ENCODE peak calls at places on chromosomes 11 and 22, in five cellular contexts. A is aorta, F is heart left ventricle, O is hepatocyte, Q is A549. U is an unnamed sample. For H3K9me3, the result is how much of the 10 kb centered on the place peaks cover.

GRCh38 chr11:75245356-75246005 is 4.9 kb downstream of the TPBGL start:
- DNase-seq in Q (peak), O (no peak), F (no peak), A (no peak), U (no peak)

GRCh38 chr11:87445002-87445401 is 407.3 kb downstream of the TMEM135 start:
- DNase-seq in Q (no peak), A (no peak), O (no peak), F (no peak), U (no peak)

GRCh38 chr11:83924987-83925542 is 638.9 kb upstream of the CCDC90B start:
- DNase-seq in F (no peak), Q (no peak), O (no peak), A (no peak), U (no peak)

GRCh38 chr22:46809153-46809885 is 46.9 kb downstream of the TBC1D22A start:
- DNase-seq in Q (no peak), A (no peak), F (no peak), O (no peak), U (no peak)

GRCh38 chr11:117230286-117230961 is 1.4 kb downstream of the PCSK7 start:
- DNase-seq in Q (no peak), A (no peak), F (no peak), O (no peak), U (no peak)

GRCh38 chr11:120912504-120912903 is 111.4 kb upstream of the TBCEL start:
- DNase-seq in F (no peak), Q (peak), O (peak), A (no peak), U (no peak)

GRCh38 chr11:10934293-10934850 is 76.5 kb upstream of the ZBED5 start:
- DNase-seq in F (no peak), O (no peak), Q (no peak), A (peak), U (peak)

GRCh38 chr11:104104201-104104600 is 59.7 kb downstream of the PDGFD start:
- DNase-seq in A (no peak), F (no peak), O (no peak), Q (no peak), U (no peak)

GRCh38 chr11:130181295-130182272 is 22.0 kb downstream of the ST14 start:
- DNase-seq in Q (peak), A (no peak), F (no peak), O (peak), U (peak)

GRCh38 chr11:9982127-9982795 is 311.8 kb downstream of the SBF2 start:
- DNase-seq in F (no peak), O (no peak), A (no peak), Q (peak), U (no peak)

GRCh38 chr11:120079750-120080610 is 57.9 kb downstream of the TRIM29 start:
- DNase-seq in Q (no peak), O (no peak), A (no peak), F (peak), U (no peak)

GRCh38 chr11:75400110-75400865 is 970 bp downstream of the RPS3 start:
- DNase-seq in F (no peak), A (no peak), Q (no peak), O (no peak), U (no peak)

GRCh38 chr22:46795845-46796565 is 33.6 kb downstream of the TBC1D22A start:
- DNase-seq in A (no peak), Q (no peak), O (no peak), F (no peak), U (no peak)

GRCh38 chr11:67345247-67345948 is 7.9 kb downstream of the POLD4 start:
- DNase-seq in O (no peak), A (no peak), Q (no peak), F (no peak), U (no peak)

GRCh38 chr11:108571001-108571400 is 22.6 kb downstream of the EXPH5 start:
- DNase-seq in A (no peak), O (no peak), F (no peak), Q (no peak), U (peak)

GRCh38 chr11:85823816-85824215 is 12.9 kb upstream of the SYTL2 start:
- DNase-seq in O (no peak), A (no peak), Q (no peak), F (no peak), U (no peak)

GRCh38 chr22:44752285-44753188 is at the start of gene ARHGAP8:
- DNase-seq in Q (no peak), O (peak), A (no peak), F (no peak), U (peak)

GRCh38 chr11:12242071-12242672 is 131.8 kb downstream of the MICAL2 start:
- DNase-seq in F (no peak), Q (no peak), O (no peak), A (no peak), U (no peak)

GRCh38 chr11:34512810-34513673 is 552 bp downstream of the ELF5 start:
- DNase-seq in F (no peak), Q (peak), A (no peak), O (peak), U (peak)

GRCh38 chr11:115087791-115088190 is 409.5 kb downstream of the NXPE2 start:
- DNase-seq in O (no peak), A (no peak), F (no peak), Q (no peak), U (no peak)

GRCh38 chr11:123428221-123428631 is 1.8 kb upstream of the GRAMD1B start:
- DNase-seq in A (no peak), Q (no peak), F (no peak), O (no peak), U (no peak)

GRCh38 chr11:28966951-28967350 is 858.8 kb downstream of the METTL15 start:
- DNase-seq in Q (no peak), F (no peak), O (no peak), A (no peak), U (no peak)

GRCh38 chr11:122095950-122096942 is 19.8 kb downstream of the BLID start:
- DNase-seq in F (no peak), A (no peak), Q (no peak), O (no peak), U (no peak)

GRCh38 chr11:127224276-127224675 is 223.7 kb upstream of the KIRREL3 start:
- DNase-seq in O (no peak), F (no peak), Q (no peak), A (no peak), U (no peak)

GRCh38 chr11:15945726-15946125 is 410.6 kb downstream of the SOX6 start:
- DNase-seq in Q (no peak), F (no peak), O (no peak), A (no peak), U (no peak)

GRCh38 chr11:119676461-119677020 is 52.5 kb downstream of the NECTIN1 start:
- DNase-seq in Q (no peak), A (no peak), F (no peak), O (no peak), U (no peak)

GRCh38 chr11:110409174-110409573 is 20.6 kb upstream of the FDX1 start:
- DNase-seq in A (no peak), O (no peak), F (no peak), Q (no peak), U (no peak)

GRCh38 chr11:59368238-59369022 is 9.7 kb downstream of the OR5AN1 start:
- DNase-seq in Q (no peak), O (no peak), F (peak), A (no peak), U (no peak)

GRCh38 chr22:35205141-35205775 is 52.0 kb upstream of the HMGXB4 start:
- DNase-seq in O (no peak), A (no peak), F (no peak), Q (no peak), U (no peak)

GRCh38 chr11:120068114-120068573 is 69.8 kb downstream of the TRIM29 start:
- DNase-seq in F (no peak), O (peak), A (no peak), Q (no peak), U (no peak)

GRCh38 chr11:121358775-121359174 is 66.2 kb downstream of the SC5D start:
- DNase-seq in Q (no peak), O (no peak), F (no peak), A (no peak), U (no peak)

GRCh38 chr22:48797731-48798130 is 1029.9 kb downstream of the BRD1 start:
- DNase-seq in A (no peak), Q (no peak), F (no peak), O (no peak), U (no peak)

GRCh38 chr22:48798281-48799226 is 1029.1 kb downstream of the BRD1 start:
- DNase-seq in Q (no peak), F (no peak), O (no peak), A (no peak), U (no peak)

GRCh38 chr22:48800886-48801607 is 1026.6 kb downstream of the BRD1 start:
- DNase-seq in Q (no peak), F (no peak), A (no peak), O (no peak), U (no peak)

GRCh38 chr22:48800036-48800885 is 1027.4 kb downstream of the BRD1 start:
- DNase-seq in F (no peak), Q (no peak), A (no peak), O (no peak), U (no peak)

GRCh38 chr22:48799227-48799970 is 1028.3 kb downstream of the BRD1 start:
- DNase-seq in Q (no peak), O (no peak), A (no peak), F (no peak), U (no peak)
- H3K9me3 ChIP-seq in Q (under half), O (under half), A (under half), F (under half), U (under half)

GRCh38 chr11:36345535-36346141 is 49.5 kb downstream of the PRR5L start:
- DNase-seq in Q (no peak), O (no peak), F (no peak), A (no peak), U (peak)

GRCh38 chr11:36343436-36343835 is 47.3 kb downstream of the PRR5L start:
- DNase-seq in A (no peak), O (no peak), F (no peak), Q (no peak), U (no peak)

GRCh38 chr11:36347384-36347906 is 51.4 kb downstream of the PRR5L start:
- DNase-seq in F (no peak), A (no peak), Q (no peak), O (no peak), U (peak)

GRCh38 chr11:36346562-36347383 is 50.7 kb downstream of the PRR5L start:
- DNase-seq in O (no peak), A (no peak), Q (no peak), F (no peak), U (no peak)

GRCh38 chr11:36345084-36345511 is 49.0 kb downstream of the PRR5L start:
- DNase-seq in A (no peak), O (peak), Q (no peak), F (no peak), U (peak)
- H3K4me3 ChIP-seq in A (no peak), O (no peak), Q (no peak), F (no peak), U (no peak)

DNA sequence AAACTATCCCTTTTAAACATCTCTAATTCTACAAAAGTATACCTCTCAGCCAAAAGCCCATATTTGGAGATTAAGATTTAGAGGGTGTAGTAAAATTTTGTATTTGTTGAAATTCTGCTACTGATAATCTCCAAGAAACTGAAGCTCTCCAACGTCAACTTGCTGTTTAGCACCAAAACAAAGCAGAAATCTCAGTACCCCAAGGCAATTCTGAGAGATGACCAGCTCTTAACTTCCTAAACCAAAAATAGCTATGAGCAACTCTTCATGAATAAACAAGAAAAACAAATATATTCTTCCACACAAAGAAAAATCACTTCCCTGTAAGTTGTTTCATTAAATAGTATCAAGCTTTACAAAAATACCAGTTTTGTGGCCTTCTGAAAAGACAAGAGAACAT is 13.3 kb downstream of the RRAS2 start:
- DNase-seq in A (no peak), Q (no peak), F (no peak), O (no peak), U (no peak)
- H3K9me3 ChIP-seq in A (under half), Q (under half), F (under half), O (under half), U (under half)

DNA sequence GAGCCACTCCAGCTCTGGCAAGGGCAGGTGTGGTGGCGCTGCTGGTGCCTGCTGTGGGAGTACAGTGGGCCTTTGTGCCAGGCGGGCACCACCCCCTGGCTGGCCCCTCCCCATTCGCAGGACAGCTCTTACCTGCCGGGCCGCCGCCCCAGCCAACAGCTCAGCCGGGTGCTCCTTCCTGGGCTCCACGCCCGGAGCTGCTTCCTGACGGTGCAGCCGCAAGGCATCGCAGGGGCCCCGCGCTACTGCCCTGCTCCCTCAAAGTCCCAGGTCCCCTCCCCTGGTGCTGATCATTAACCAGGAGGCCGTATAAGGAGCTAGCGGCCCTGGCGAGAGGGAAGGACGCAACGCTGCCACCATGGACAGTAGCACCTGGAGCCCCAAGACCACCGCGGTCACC is at the start of gene SLC5A1:
- DNase-seq in F (no peak), A (no peak), Q (no peak), O (no peak), U (peak)
- H3K4me3 ChIP-seq in F (no peak), A (no peak), Q (no peak), O (no peak), U (peak)

GRCh38 chr22:49327411-49327810 is 500.3 kb downstream of the BRD1 start:
- DNase-seq in Q (no peak), F (no peak), O (no peak), A (no peak), U (no peak)

GRCh38 chr22:49328076-49328475 is 499.6 kb downstream of the BRD1 start:
- DNase-seq in A (no peak), F (no peak), Q (no peak), O (no peak), U (no peak)

GRCh38 chr22:49330421-49331222 is 497.1 kb downstream of the BRD1 start:
- DNase-seq in Q (no peak), A (no peak), O (no peak), F (no peak), U (no peak)

GRCh38 chr22:49329636-49330035 is 498.0 kb downstream of the BRD1 start:
- DNase-seq in O (no peak), Q (no peak), F (no peak), A (no peak), U (no peak)

DNA sequence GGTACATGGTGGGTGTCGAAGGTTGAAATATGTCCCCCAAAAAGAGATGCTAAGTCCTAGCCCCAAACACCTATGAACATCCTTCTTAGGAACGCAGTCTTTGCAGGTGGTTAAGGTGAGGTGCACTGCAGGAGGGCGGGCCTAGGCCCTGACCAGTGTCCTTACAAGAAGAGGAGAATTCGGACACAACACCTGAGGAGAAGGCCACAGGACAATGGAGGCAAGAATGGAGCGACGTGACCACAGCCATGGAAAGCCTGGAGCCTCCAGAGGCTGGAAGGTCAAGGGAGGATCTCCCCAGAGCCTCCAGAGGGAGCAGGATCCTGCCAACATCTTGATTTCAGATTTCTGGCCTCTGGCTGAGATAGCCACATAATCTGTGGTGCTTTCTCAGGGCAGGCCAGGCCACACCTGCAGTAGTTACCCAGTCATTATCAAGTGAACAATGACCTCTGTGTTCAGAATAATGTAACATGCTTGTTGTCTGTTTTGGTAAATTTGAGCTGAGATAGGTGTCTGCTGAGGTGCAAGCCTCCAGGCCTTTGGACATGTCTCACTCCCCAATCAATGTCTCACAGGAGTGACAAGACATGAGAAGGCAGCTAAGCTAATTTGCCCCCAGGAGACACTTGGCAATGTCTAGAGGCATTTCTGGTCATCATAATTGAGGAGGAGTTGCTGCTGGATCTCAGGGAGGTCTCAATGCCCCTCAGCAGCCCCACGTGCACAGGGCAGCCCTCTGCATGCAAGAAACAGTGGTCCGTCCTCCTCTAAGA is 498.9 kb downstream of the BRD1 start:
- DNase-seq in F (no peak), Q (no peak), A (no peak), O (no peak), U (no peak)
- H3K9me3 ChIP-seq in F (under half), Q (under half), A (under half), O (under half), U (under half)

U was measured in colonic mucosa.